ENCODE peak calls at places on chromosomes 4 and X, in five cellular contexts. V is tibial nerve; X is CD4-positive, alpha-beta memory T cell; S is stomach; U is GM06990. Z is an unnamed sample. For H3K27me3, the result is how much of the 10 kb centered on the place peaks cover.

GRCh38 chr4:122041312-122041711 is 89.5 kb upstream of the TRPC3 start:
- DNase-seq in S (no peak), V (no peak), X (no peak), U (no peak), Z (no peak)

GRCh38 chr4:146638801-146639351 is at the start of gene POU4F2:
- DNase-seq in X (no peak), S (no peak), U (no peak), V (no peak), Z (peak)

GRCh38 chr4:40990202-40990898 is 224.0 kb downstream of the APBB2 start:
- DNase-seq in X (no peak), U (peak), S (no peak), V (no peak), Z (no peak)

GRCh38 chr4:89539374-89539773 is 231.8 kb upstream of the GPRIN3 start:
- DNase-seq in U (no peak), V (no peak), S (no peak), X (no peak), Z (no peak)

GRCh38 chr4:10109995-10110670 is 6.5 kb downstream of the WDR1 start:
- DNase-seq in U (no peak), S (no peak), V (no peak), X (peak), Z (no peak)

GRCh38 chr4:16857425-16857824 is 41.0 kb downstream of the LDB2 start:
- DNase-seq in S (no peak), V (no peak), U (no peak), X (no peak), Z (no peak)

GRCh38 chrX:44975666-44976263 is 102.8 kb downstream of the KDM6A start:
- DNase-seq in X (no peak), S (no peak), V (no peak), U (peak), Z (no peak)

GRCh38 chrX:39238017-39238416 is 436.8 kb downstream of the MID1IP1 start:
- DNase-seq in V (no peak), X (no peak), S (no peak), U (no peak), Z (no peak)

GRCh38 chrX:130726661-130727060 is 176.3 kb downstream of the ENOX2 start:
- DNase-seq in X (no peak), U (no peak), S (no peak), V (no peak), Z (peak)

GRCh38 chrX:85065512-85066198 is 62.0 kb downstream of the APOOL start:
- DNase-seq in S (no peak), U (no peak), X (no peak), V (no peak), Z (no peak)
- H3K27me3 ChIP-seq in S (under half), U (under half), X (under half), V (under half), Z (under half)

GRCh38 chrX:145856181-145856580 is 38.6 kb downstream of the SLITRK2 start:
- DNase-seq in X (no peak), V (no peak), U (no peak), S (no peak), Z (no peak)
- H3K27me3 ChIP-seq in X (under half), V (under half), U (under half), S (under half), Z (under half)

DNA sequence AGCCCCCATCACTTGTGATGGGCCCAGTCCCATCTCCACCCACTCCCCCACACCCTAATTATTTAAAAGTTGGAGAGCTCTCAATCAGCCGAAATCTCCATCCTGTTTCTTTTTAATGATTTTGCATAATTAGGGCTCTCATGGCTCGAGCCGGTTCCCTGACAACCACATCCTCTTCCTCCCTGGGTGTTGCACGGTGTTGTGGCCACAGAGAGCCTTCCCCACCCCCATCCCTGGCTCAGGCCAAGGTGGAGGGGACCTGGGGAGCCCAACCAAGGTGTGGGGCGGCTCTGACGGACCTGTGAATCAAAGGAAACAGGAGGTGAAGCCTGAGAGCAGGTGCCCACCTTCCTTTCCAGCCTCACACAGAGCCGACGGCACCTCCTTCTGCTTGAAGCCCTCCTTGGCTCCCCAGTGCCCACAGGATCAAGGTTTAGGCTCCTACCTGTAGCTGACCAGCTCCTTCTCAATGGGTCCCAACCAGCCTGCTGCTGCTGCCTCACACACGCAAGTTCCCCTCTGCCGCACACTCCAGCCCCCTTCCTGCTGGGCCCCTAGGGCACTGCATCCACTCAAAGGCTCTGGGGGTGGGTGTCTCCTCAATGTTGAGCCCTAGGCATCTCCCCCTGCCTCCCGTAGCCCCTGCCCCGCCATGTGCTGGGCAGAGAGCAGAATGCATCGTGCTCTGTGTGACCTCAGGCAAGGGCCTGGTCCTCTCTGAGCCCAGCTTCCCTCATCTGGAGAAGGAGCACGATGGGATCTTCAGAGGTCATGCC is 68.7 kb downstream of the WFS1 start:
- DNase-seq in U (no peak), X (no peak), V (no peak), S (no peak), Z (no peak)
- H3K27me3 ChIP-seq in U (under half), X (under half), V (under half), S (under half), Z (under half)

GRCh38 chrX:111010151-111010550 is 85.8 kb upstream of the PAK3 start:
- DNase-seq in U (no peak), S (no peak), X (no peak), V (no peak), Z (no peak)
- H3K27me3 ChIP-seq in U (under half), S (under half), X (under half), V (under half), Z (under half)

Z was measured in upper lobe of right lung.